ENCODE peak calls at places on chromosomes 3 and 15, in six cellular contexts. H is HFFc6, M is left colon, P is mucosa of gallbladder, K is T-cell, J is SK-N-SH. O is an unnamed sample.
A peak's percentile ranks its signal among the peaks of the same experiment; 100 is the strongest.

GRCh38 chr3:13171704-13172643 is 98.7 kb upstream of the IQSEC1 start:
- DNase-seq in K (no peak), M (no peak), J (no peak), H (no peak), P (no peak), O (no peak)

GRCh38 chr15:100124936-100125626 is 216.7 kb downstream of the ADAMTS17 start:
- DNase-seq in H (no peak), K (no peak), P (no peak), J (no peak), M (no peak), O (no peak)

GRCh38 chr3:48013288-48013980 is 2.8 kb downstream of the MAP4 start:
- DNase-seq in P (peak; percentile 51), J (no peak), K (no peak), H (peak; percentile 86), M (peak; percentile 40), O (no peak)

GRCh38 chr3:147945968-147946519 is 536.9 kb downstream of the ZIC1 start:
- DNase-seq in H (peak; percentile 91), M (no peak), P (peak; percentile 16), K (no peak), J (peak; percentile 48), O (no peak)

GRCh38 chr3:188294823-188295487 is 141.0 kb downstream of the LPP start:
- DNase-seq in P (peak; percentile 74), M (no peak), J (no peak), K (no peak), H (peak; percentile 95), O (no peak)

GRCh38 chr3:177946515-177946914 is 589.7 kb upstream of the KCNMB2 start:
- DNase-seq in P (no peak), M (no peak), K (no peak), J (no peak), H (no peak), O (no peak)

GRCh38 chr3:129182390-129183180 is 1.1 kb downstream of the CNBP start:
- DNase-seq in P (no peak), K (peak; percentile 24), M (no peak), J (peak; percentile 58), H (peak; percentile 9), O (no peak)

GRCh38 chr15:29270169-29270955 is 740 bp upstream of the NSMCE3 start:
- DNase-seq in K (peak; percentile 46), H (peak; percentile 71), P (no peak), J (peak; percentile 22), M (no peak), O (no peak)

GRCh38 chr3:68088636-68089035 is 434.2 kb upstream of the SUCLG2 start:
- DNase-seq in K (no peak), M (no peak), P (no peak), H (no peak), J (no peak), O (no peak)

GRCh38 chr15:84747423-84748273 is 744 bp upstream of the ZNF592 start:
- DNase-seq in K (peak; percentile 78), M (peak; percentile 74), J (no peak), P (peak; percentile 68), H (peak; percentile 70), O (peak; percentile 55)

GRCh38 chr3:13113346-13114335 is 40.4 kb upstream of the IQSEC1 start:
- DNase-seq in H (no peak), P (no peak), M (peak; percentile 15), K (no peak), J (no peak), O (no peak)

GRCh38 chr15:48634934-48635333 is 10.6 kb downstream of the FBN1 start:
- DNase-seq in H (peak; percentile 41), P (no peak), M (no peak), K (no peak), J (no peak), O (no peak)

GRCh38 chr3:81440666-81441065 is 320.8 kb downstream of the GBE1 start:
- DNase-seq in K (no peak), H (no peak), P (no peak), M (no peak), J (no peak), O (no peak)

GRCh38 chr15:40096094-40096876 is 12.4 kb downstream of the BMF start:
- DNase-seq in M (no peak), J (peak; percentile 61), H (no peak), K (no peak), P (no peak), O (no peak)

GRCh38 chr15:96234109-96234892 is 96.2 kb upstream of the NR2F2 start:
- DNase-seq in P (no peak), H (peak; percentile 97), J (peak; percentile 17), K (no peak), M (no peak), O (no peak)